ENCODE peak calls at places on chromosomes 12 and 14, in six cellular contexts. L, Y, S, T, A and I are unnamed samples.

GRCh38 chr12:45354399-45354798 is 138.5 kb downstream of the ANO6 start:
- DNase-seq in L (no peak), T (no peak), S (no peak), A (no peak), Y (no peak), I (no peak)

GRCh38 chr12:3456809-3457208 is 34.2 kb upstream of the PRMT8 start:
- DNase-seq in S (peak), Y (no peak), A (no peak), T (no peak), L (no peak), I (no peak)

GRCh38 chr12:71797506-71797905 is 42.1 kb upstream of the TBC1D15 start:
- DNase-seq in L (no peak), S (no peak), Y (no peak), A (no peak), T (no peak), I (no peak)

GRCh38 chr14:55579724-55580400 is at the start of gene KTN1:
- DNase-seq in A (peak), L (peak), T (no peak), Y (peak), S (peak), I (peak)

GRCh38 chr12:32334384-32334783 is 65.0 kb upstream of the FGD4 start:
- DNase-seq in Y (no peak), A (no peak), T (no peak), S (no peak), L (no peak), I (no peak)

GRCh38 chr14:27553820-27554219 is 956.0 kb upstream of the NOVA1 start:
- DNase-seq in T (no peak), L (no peak), Y (no peak), A (peak), S (no peak), I (no peak)

GRCh38 chr12:100576311-100577036 is 3.0 kb downstream of the GAS2L3 start:
- DNase-seq in T (peak), Y (no peak), A (peak), L (no peak), S (no peak), I (no peak)

GRCh38 chr14:64113279-64113678 is 180.9 kb downstream of the ESR2 start:
- DNase-seq in T (no peak), L (no peak), S (no peak), Y (no peak), A (no peak), I (no peak)

GRCh38 chr12:123115409-123116111 is 35.3 kb downstream of the PITPNM2 start:
- DNase-seq in A (peak), Y (peak), S (no peak), L (peak), T (peak), I (no peak)

GRCh38 chr14:70166530-70167203 is 22.1 kb downstream of the SLC8A3 start:
- DNase-seq in A (no peak), S (no peak), T (no peak), Y (no peak), L (no peak), I (no peak)

GRCh38 chr12:78887008-78887407 is 22.4 kb downstream of the SYT1 start:
- DNase-seq in L (no peak), S (no peak), A (peak), Y (no peak), T (no peak), I (no peak)

GRCh38 chr12:105084251-105085250 is at the start of gene ALDH1L2:
- DNase-seq in S (peak), A (peak), L (peak), T (no peak), Y (peak), I (peak)

GRCh38 chr14:74739293-74740030 is 23.7 kb upstream of the YLPM1 start:
- DNase-seq in L (no peak), T (no peak), S (no peak), Y (no peak), A (peak), I (no peak)

GRCh38 chr12:117100251-117100650 is 1.0 kb upstream of the TESC start:
- DNase-seq in A (peak), L (no peak), Y (peak), T (no peak), S (peak), I (no peak)

GRCh38 chr14:100246809-100247428 is 8.0 kb downstream of the YY1 start:
- DNase-seq in L (no peak), T (no peak), Y (no peak), A (peak), S (peak), I (no peak)

GRCh38 chr12:89192419-89192818 is 159.9 kb downstream of the DUSP6 start:
- DNase-seq in Y (no peak), A (peak), T (no peak), L (no peak), S (no peak), I (no peak)

GRCh38 chr12:12896261-12896660 is 4.9 kb downstream of the GPRC5A start:
- DNase-seq in Y (no peak), S (no peak), T (no peak), L (no peak), A (peak), I (no peak)

GRCh38 chr12:75766263-75767160 is 255.1 kb upstream of the KRR1 start:
- DNase-seq in Y (no peak), T (no peak), L (no peak), S (no peak), A (peak), I (no peak)

GRCh38 chr14:88233915-88234314 is 89.2 kb downstream of the KCNK10 start:
- DNase-seq in A (peak), S (peak), T (no peak), L (no peak), Y (no peak), I (no peak)
- TF ChIP-seq CTCF in A (no peak), S (peak), T (no peak), L (no peak), Y (no peak), I (peak)

GRCh38 chr14:28757790-28758189 is 8.8 kb upstream of the FOXG1 start:
- DNase-seq in T (no peak), Y (no peak), A (no peak), L (no peak), S (no peak), I (no peak)

GRCh38 chr14:28755930-28756895 is 10.4 kb upstream of the FOXG1 start:
- DNase-seq in A (no peak), L (no peak), Y (no peak), S (no peak), T (no peak), I (no peak)

GRCh38 chr14:28758253-28758915 is 8.2 kb upstream of the FOXG1 start:
- DNase-seq in A (no peak), T (no peak), Y (no peak), L (no peak), S (no peak), I (no peak)

GRCh38 chr14:28755198-28755794 is 11.3 kb upstream of the FOXG1 start:
- DNase-seq in L (no peak), Y (no peak), A (no peak), S (no peak), T (no peak), I (no peak)

GRCh38 chr14:28756896-28757570 is 9.6 kb upstream of the FOXG1 start:
- DNase-seq in A (peak), T (no peak), Y (no peak), S (peak), L (no peak), I (no peak)
- TF ChIP-seq CTCF in A (peak), T (peak), Y (peak), S (peak), L (no peak), I (peak)

DNA sequence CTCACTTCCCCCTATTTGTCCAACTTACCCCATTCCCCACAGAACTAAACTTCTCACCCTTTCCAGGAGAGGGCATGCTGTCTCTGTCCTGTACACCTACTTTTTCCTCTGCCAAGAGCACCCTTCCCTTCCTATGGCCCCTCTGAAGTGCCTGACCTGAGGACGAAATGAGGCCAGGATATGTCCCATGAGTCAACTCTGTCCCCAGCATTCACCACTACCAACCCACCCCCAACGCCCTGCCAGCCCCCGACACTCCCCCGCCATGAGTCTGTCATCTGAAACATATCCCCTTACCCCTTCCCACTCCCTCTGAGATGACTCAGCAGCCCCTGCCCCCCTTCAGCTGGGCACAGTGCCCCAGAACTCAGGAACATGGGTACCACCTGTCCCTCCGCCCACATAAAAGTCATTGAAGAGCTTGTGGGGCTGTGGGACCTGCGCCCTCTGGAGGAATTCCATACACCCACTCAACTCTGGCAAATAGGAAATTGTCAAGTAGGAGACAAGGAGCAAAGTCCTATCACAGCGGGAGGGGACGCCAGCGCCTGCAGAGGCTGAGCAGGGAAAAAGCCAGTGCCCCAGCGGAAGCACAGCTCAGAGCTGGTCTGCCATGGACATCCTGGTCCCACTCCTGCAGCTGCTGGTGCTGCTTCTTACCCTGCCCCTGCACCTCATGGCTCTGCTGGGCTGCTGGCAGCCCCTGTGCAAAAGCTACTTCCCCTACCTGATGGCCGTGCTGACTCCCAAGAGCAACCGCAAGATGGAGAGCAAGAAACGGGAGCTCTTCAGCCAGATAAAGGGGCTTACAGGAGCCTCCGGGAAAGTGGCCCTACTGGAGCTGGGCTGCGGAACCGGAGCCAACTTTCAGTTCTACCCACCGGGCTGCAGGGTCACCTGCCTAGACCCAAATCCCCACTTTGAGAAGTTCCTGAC is 26.3 kb downstream of the ITGA7 start:
- DNase-seq in L (no peak), A (peak), Y (peak), S (no peak), T (no peak), I (peak)
- TF ChIP-seq CTCF in L (no peak), A (peak), Y (peak), S (peak), T (peak), I (peak)

GRCh38 chr14:68097727-68098126 is 278.1 kb downstream of the RAD51B start:
- DNase-seq in A (no peak), Y (no peak), T (no peak), L (no peak), S (no peak), I (no peak)

GRCh38 chr14:68098834-68099233 is 279.3 kb downstream of the RAD51B start:
- DNase-seq in Y (no peak), T (no peak), L (no peak), S (no peak), A (no peak), I (no peak)

GRCh38 chr14:68103841-68104240 is 284.3 kb downstream of the RAD51B start:
- DNase-seq in Y (peak), L (no peak), T (no peak), S (no peak), A (peak), I (no peak)

GRCh38 chr14:68104518-68104917 is 284.9 kb downstream of the RAD51B start:
- DNase-seq in T (peak), A (peak), S (no peak), L (no peak), Y (no peak), I (no peak)

GRCh38 chr14:68099348-68100045 is 279.9 kb downstream of the RAD51B start:
- DNase-seq in L (no peak), Y (peak), T (no peak), A (no peak), S (no peak), I (no peak)
- TF ChIP-seq CTCF in L (no peak), Y (no peak), T (no peak), A (no peak), S (no peak), I (no peak)

GRCh38 chr14:104938960-104939359 is 14.3 kb downstream of the PLD4 start:
- DNase-seq in S (no peak), T (no peak), Y (no peak), A (no peak), L (no peak), I (no peak)

GRCh38 chr14:104942586-104942985 is 17.9 kb downstream of the PLD4 start:
- DNase-seq in T (no peak), S (no peak), Y (peak), L (no peak), A (no peak), I (no peak)

GRCh38 chr14:104941508-104942365 is 17.1 kb downstream of the PLD4 start:
- DNase-seq in T (no peak), Y (peak), A (no peak), L (no peak), S (no peak), I (no peak)

GRCh38 chr14:104939666-104940410 is 15.2 kb downstream of the PLD4 start:
- DNase-seq in L (no peak), T (no peak), A (no peak), Y (peak), S (no peak), I (no peak)

GRCh38 chr14:104940526-104941150 is 16.0 kb downstream of the PLD4 start:
- DNase-seq in T (no peak), A (no peak), S (no peak), L (peak), Y (peak), I (no peak)
- TF ChIP-seq CTCF in T (no peak), A (no peak), S (no peak), L (no peak), Y (no peak), I (peak)

GRCh38 chr12:54231236-54231635 is 42.5 kb upstream of the SMUG1 start:
- DNase-seq in A (no peak), S (no peak), Y (no peak), L (no peak), T (no peak), I (no peak)
- TF ChIP-seq CTCF in A (no peak), S (no peak), Y (no peak), L (no peak), T (no peak), I (no peak)

GRCh38 chr12:112782921-112783320 is 8.6 kb upstream of the RPH3A start:
- DNase-seq in T (no peak), Y (no peak), L (no peak), S (no peak), A (no peak), I (no peak)

GRCh38 chr12:112792306-112792705 is 758 bp downstream of the RPH3A start:
- DNase-seq in T (no peak), L (no peak), S (peak), Y (no peak), A (no peak), I (no peak)

GRCh38 chr12:112792743-112793142 is 1.2 kb downstream of the RPH3A start:
- DNase-seq in T (no peak), Y (no peak), S (peak), A (no peak), L (no peak), I (no peak)

GRCh38 chr12:112782250-112782649 is 9.3 kb upstream of the RPH3A start:
- DNase-seq in Y (no peak), L (no peak), T (no peak), S (no peak), A (no peak), I (no peak)

DNA sequence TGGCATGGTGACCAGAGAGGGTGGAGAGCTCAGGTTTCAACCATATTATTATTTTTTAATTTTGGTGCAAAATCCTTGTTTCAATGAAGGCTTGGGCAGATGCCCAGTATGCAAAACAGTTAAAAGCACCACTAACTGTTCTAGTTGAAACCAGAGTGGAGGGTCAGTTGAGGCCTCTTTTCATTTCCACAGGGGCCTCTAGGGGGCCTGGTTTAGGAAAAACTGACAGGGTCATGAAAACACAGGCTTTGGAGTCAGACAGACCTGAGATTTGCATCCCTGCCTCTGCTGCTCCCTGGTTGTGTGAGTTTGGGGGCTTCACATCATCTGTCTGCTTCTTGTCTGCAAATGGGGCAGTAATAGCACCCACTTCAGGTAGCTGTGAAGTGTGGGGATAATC is 3.3 kb upstream of the RPH3A start:
- DNase-seq in T (no peak), A (no peak), L (no peak), Y (no peak), S (peak), I (no peak)
- TF ChIP-seq CTCF in T (no peak), A (no peak), L (no peak), Y (no peak), S (peak), I (peak)

GRCh38 chr14:20347747-20348146 is 4.3 kb downstream of the PARP2 start:
- DNase-seq in L (no peak), T (no peak), A (no peak), Y (no peak), S (no peak), I (no peak)

GRCh38 chr14:20345366-20345765 is 1.9 kb downstream of the PARP2 start:
- DNase-seq in L (no peak), S (no peak), Y (no peak), T (no peak), A (no peak), I (no peak)

GRCh38 chr14:20346713-20347112 is 3.3 kb downstream of the PARP2 start:
- DNase-seq in A (no peak), Y (no peak), L (no peak), S (no peak), T (no peak), I (no peak)

GRCh38 chr14:20350280-20350679 is 6.8 kb downstream of the PARP2 start:
- DNase-seq in T (no peak), A (no peak), Y (no peak), L (no peak), S (no peak), I (no peak)

GRCh38 chr14:20350860-20351259 is 7.4 kb downstream of the PARP2 start:
- DNase-seq in T (no peak), A (peak), S (no peak), Y (no peak), L (no peak), I (no peak)
- TF ChIP-seq CTCF in T (peak), A (peak), S (peak), Y (no peak), L (no peak), I (peak)

GRCh38 chr14:101791919-101792572 is 30.5 kb downstream of the PPP2R5C start:
- DNase-seq in L (no peak), A (peak), S (no peak), T (peak), Y (no peak), I (no peak)
- TF ChIP-seq CTCF in L (no peak), A (no peak), S (no peak), T (no peak), Y (no peak), I (no peak)

GRCh38 chr12:51199546-51199945 is 18.3 kb downstream of the POU6F1 start:
- DNase-seq in Y (no peak), T (no peak), A (no peak), L (no peak), S (peak), I (no peak)
- TF ChIP-seq CTCF in Y (no peak), T (no peak), A (no peak), L (no peak), S (no peak), I (no peak)